ENCODE peak calls at places on chromosomes 4 and X, in eight cellular contexts. E is neural progenitor cell, P is adrenal gland, G is GM12865, R is body of pancreas, Z is pancreas, U is HL-60, J is psoas muscle. C is an unnamed sample.
A peak's percentile ranks its signal among the peaks of the same experiment; 100 is the strongest.

GRCh38 chr4:41304221-41304620 is 47.5 kb downstream of the UCHL1 start:
- DNase-seq in E (no peak), P (no peak), G (no peak), R (peak; percentile 22), Z (no peak), U (no peak), J (no peak), C (no peak)

GRCh38 chr4:97645437-97645836 is 497.8 kb downstream of the STPG2 start:
- DNase-seq in E (no peak), P (no peak), G (no peak), R (no peak), Z (no peak), U (no peak), J (no peak), C (no peak)

GRCh38 chr4:78568640-78569261 is 17.2 kb downstream of the ANXA3 start:
- DNase-seq in E (no peak), P (no peak), G (no peak), R (no peak), Z (no peak), U (no peak), J (no peak), C (no peak)

GRCh38 chr4:18063079-18063478 is 41.5 kb upstream of the LCORL start:
- DNase-seq in E (no peak), P (no peak), G (no peak), R (no peak), Z (no peak), U (no peak), J (no peak), C (no peak)

GRCh38 chr4:168651864-168652263 is 155.0 kb downstream of the PALLD start:
- DNase-seq in E (no peak), P (no peak), G (no peak), R (no peak), Z (no peak), U (no peak), J (no peak), C (no peak)

GRCh38 chr4:17168571-17168970 is 270.1 kb upstream of the LDB2 start:
- DNase-seq in E (no peak), P (no peak), G (peak; percentile 11), R (no peak), Z (no peak), U (no peak), J (no peak), C (no peak)

GRCh38 chr4:92021203-92021602 is 282.6 kb upstream of the GRID2 start:
- DNase-seq in E (no peak), P (no peak), G (no peak), R (no peak), Z (no peak), U (no peak), J (no peak), C (no peak)

GRCh38 chr4:95761871-95762270 is 78.0 kb upstream of the PDHA2 start:
- DNase-seq in E (no peak), P (no peak), G (no peak), R (no peak), Z (no peak), U (no peak), J (no peak), C (no peak)

GRCh38 chr4:182600093-182600492 is 317.1 kb downstream of the DCTD start:
- DNase-seq in E (no peak), P (no peak), G (no peak), R (no peak), Z (no peak), U (no peak), J (no peak), C (no peak)

GRCh38 chr4:107299646-107300045 is 263.5 kb upstream of the DKK2 start:
- DNase-seq in E (no peak), P (no peak), G (no peak), R (no peak), Z (no peak), U (no peak), J (no peak), C (no peak)

GRCh38 chr4:110681381-110681780 is 58.5 kb upstream of the PITX2 start:
- DNase-seq in E (no peak), P (no peak), G (no peak), R (no peak), Z (no peak), U (no peak), J (no peak), C (no peak)

GRCh38 chr4:182883351-182883750 is 33.8 kb downstream of the DCTD start:
- DNase-seq in E (no peak), P (no peak), G (no peak), R (no peak), Z (no peak), U (no peak), J (no peak), C (no peak)

GRCh38 chrX:27186671-27187070 is 276.5 kb downstream of the PPP4R3C start:
- DNase-seq in E (peak; percentile 35), P (peak; percentile 20), G (peak; percentile 29), R (peak; percentile 20), Z (no peak), U (no peak), J (no peak), C (peak; percentile 2)
- TF ChIP-seq CTCF in E (peak; percentile 78), P (peak; percentile 81), G (peak; percentile 51), R (peak; percentile 32), Z (peak; percentile 49), U (peak; percentile 14), J (peak; percentile 68), C (peak; percentile 66)

DNA sequence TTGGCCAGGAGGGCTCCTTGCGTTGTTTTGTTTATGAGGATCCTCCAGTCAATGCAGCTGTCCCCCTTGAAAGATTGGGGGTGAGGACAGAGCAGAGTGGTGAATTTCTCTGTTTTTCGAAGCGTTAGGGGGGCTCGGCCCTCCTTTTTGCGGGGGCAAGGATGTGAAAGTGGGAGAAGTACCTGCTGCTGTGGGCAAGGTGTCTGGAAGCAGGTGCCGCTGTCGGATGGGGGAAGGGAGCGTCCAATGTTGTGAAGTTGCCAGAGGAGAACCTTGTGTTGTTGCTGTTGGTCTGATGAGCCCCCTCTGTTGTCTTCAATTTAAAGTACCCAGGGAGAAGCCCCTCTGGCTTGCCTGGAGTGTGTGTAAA is 613 bp downstream of the GLRB start:
- DNase-seq in E (peak; percentile 25), P (no peak), G (no peak), R (peak; percentile 44), Z (peak; percentile 25), U (no peak), J (no peak), C (no peak)
- H3K4me3 ChIP-seq in E (peak overlapping the region; percentile 80), P (peak overlapping the region; percentile 62), G (no peak overlapping the region), R (peak overlapping the region; percentile 35), Z (peak overlapping the region; percentile 65), U (no peak overlapping the region), J (peak overlapping the region; percentile 79), C (no peak overlapping the region)

DNA sequence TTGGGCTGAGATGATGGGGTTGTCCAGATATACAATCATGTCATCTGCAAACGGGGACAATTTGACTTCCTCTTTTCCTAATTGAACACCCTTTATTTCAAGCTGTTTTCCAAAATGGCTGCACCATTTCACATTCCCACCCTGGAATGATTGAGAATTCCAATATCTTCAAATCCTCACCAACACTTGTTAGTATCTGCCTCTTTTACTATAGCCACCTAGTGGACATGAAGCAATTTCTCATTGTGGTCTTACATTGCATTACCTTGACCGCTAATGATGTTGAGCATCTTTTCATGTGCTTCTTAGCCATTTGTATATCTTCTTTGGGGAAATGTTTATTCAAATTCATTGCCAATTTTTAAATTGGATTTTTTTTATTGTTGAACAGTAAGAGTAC is 364.8 kb downstream of the SMARCA1 start:
- DNase-seq in E (no peak), P (no peak), G (no peak), R (no peak), Z (no peak), U (no peak), J (no peak), C (no peak)
- TF ChIP-seq CTCF in E (no peak), P (no peak), G (no peak), R (no peak), Z (no peak), U (no peak), J (no peak), C (no peak)

DNA sequence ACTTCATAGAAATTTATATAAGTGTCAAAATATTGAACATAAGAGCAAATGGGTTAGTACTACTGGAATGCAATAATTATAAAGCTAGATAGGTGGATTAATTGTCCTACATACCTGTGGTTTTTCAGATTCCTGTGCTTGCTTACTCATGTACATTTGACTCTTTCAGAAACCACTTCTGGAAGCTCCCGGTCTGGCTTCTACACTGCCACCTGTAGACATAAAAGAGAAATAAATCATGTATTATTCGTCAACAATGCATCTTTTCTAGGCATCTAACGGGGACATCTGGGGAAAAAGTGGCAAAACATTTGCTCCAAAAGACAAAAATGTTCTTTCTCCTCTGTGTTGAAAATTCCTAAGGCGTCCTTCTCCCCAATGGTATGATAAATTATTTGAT is 648.6 kb upstream of the DIPK2B start:
- DNase-seq in E (peak; percentile 32), P (no peak), G (no peak), R (peak; percentile 22), Z (no peak), U (no peak), J (no peak), C (no peak)
- H3K4me3 ChIP-seq in E (peak overlapping the region; percentile 85), P (no peak overlapping the region), G (no peak overlapping the region), R (no peak overlapping the region), Z (no peak overlapping the region), U (peak overlapping the region; percentile 15), J (no peak overlapping the region), C (no peak overlapping the region)

DNA sequence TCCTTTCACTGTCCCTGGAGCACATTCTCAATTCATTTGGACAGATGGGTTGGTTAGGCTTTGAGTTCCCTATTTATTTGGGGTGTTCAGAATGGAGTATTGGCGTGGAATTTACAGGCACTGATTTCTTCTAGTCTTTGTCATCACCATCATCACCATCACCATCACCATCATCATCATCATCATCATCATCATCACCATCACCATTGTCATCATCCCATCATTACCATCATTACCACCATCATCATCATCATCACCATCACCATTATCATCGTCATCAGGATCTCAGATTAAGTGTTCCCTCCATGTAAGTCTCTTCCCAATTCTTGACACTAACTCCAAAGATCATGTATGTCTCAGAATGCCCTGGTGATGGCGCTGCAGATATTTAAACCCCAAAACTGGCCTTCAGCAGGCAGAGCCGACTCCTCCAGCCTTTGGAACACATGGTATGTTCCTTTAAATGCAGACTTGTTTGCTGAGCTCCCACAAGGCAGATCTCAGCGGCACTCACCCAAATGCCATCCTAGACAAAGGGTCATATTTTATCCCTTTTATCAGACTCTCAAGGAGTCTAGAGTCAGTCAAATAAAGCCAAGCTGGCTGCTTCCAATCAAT is 19.8 kb upstream of the FAM9A start:
- DNase-seq in E (peak; percentile 69), P (no peak), G (no peak), R (no peak), Z (no peak), U (no peak), J (no peak), C (no peak)
- TF ChIP-seq CTCF in E (peak; percentile 64), P (no peak), G (no peak), R (no peak), Z (no peak), U (no peak), J (no peak), C (no peak)